ENCODE peak calls at places on chromosomes 13 and 19, in nine cellular contexts. O is activated B cell treated with CpG ODN at 0.5 μM for 24 hours; T is sigmoid colon; I is heart right ventricle; K is progenitor cell of endocrine pancreas; W is lower lobe of right lung; Y is activated CD8-positive, alpha-beta T cell treated with anti-CD3 and anti-CD28 coated beads for 36 hours; N is psoas muscle; R is AG10803. E is an unnamed sample.

GRCh38 chr13:44141725-44142539 is 231.7 kb upstream of the SERP2 start:
- DNase-seq in O (peak; percentile 100), T (peak; percentile 99), I (peak; percentile 99), K (peak; percentile 100), W (peak; percentile 99), Y (peak; percentile 93), N (peak; percentile 98), R (peak; percentile 96), E (peak; percentile 100)

GRCh38 chr19:47778954-47779351 is 450 bp downstream of the SELENOW start:
- DNase-seq in O (no peak), T (peak; percentile 85), I (no peak), K (no peak), W (no peak), Y (peak; percentile 26), N (peak; percentile 60), R (peak; percentile 31), E (no peak)

GRCh38 chr13:61728468-61728867 is 312.8 kb upstream of the PCDH20 start:
- DNase-seq in O (no peak), T (no peak), I (no peak), K (no peak), W (no peak), Y (no peak), N (no peak), R (peak; percentile 42), E (no peak)

GRCh38 chr13:70339738-70340137 is 231.5 kb upstream of the KLHL1 start:
- DNase-seq in O (no peak), T (no peak), I (no peak), K (no peak), W (no peak), Y (no peak), N (no peak), R (no peak), E (peak; percentile 32)

GRCh38 chr19:4866595-4867424 is 657 bp downstream of the PLIN3 start:
- DNase-seq in O (peak; percentile 47), T (peak; percentile 81), I (peak; percentile 63), K (no peak), W (peak; percentile 84), Y (peak; percentile 75), N (peak; percentile 64), R (peak; percentile 48), E (peak; percentile 52)

GRCh38 chr13:31869582-31869981 is 130.3 kb downstream of the RXFP2 start:
- DNase-seq in O (no peak), T (no peak), I (no peak), K (no peak), W (no peak), Y (no peak), N (no peak), R (no peak), E (no peak)

GRCh38 chr13:108408670-108409069 is 139.2 kb downstream of the TNFSF13B start:
- DNase-seq in O (no peak), T (no peak), I (no peak), K (no peak), W (no peak), Y (peak; percentile 5), N (no peak), R (no peak), E (no peak)

GRCh38 chr13:114035186-114035582 is 61.3 kb upstream of the C13orf46 start:
- DNase-seq in O (no peak), T (no peak), I (no peak), K (no peak), W (no peak), Y (no peak), N (no peak), R (no peak), E (no peak)

GRCh38 chr19:860481-861098 is 1.1 kb downstream of the CFD start:
- DNase-seq in O (peak; percentile 63), T (peak; percentile 89), I (peak; percentile 75), K (peak; percentile 52), W (peak; percentile 85), Y (peak; percentile 62), N (peak; percentile 82), R (peak; percentile 74), E (peak; percentile 73)

GRCh38 chr19:45976180-45976579 is 2.5 kb upstream of the NOVA2 start:
- DNase-seq in O (no peak), T (no peak), I (no peak), K (no peak), W (no peak), Y (no peak), N (no peak), R (no peak), E (no peak)

GRCh38 chr19:19515764-19516519 is at the start of gene NDUFA13:
- DNase-seq in O (peak; percentile 97), T (peak; percentile 96), I (peak; percentile 93), K (peak; percentile 87), W (peak; percentile 92), Y (peak; percentile 96), N (peak; percentile 93), R (peak; percentile 90), E (peak; percentile 96)

GRCh38 chr19:1408300-1409203 is 1.2 kb downstream of the DAZAP1 start:
- DNase-seq in O (peak; percentile 54), T (peak; percentile 77), I (peak; percentile 60), K (peak; percentile 37), W (peak; percentile 79), Y (peak; percentile 72), N (peak; percentile 63), R (peak; percentile 64), E (peak; percentile 65)

GRCh38 chr13:47798906-47799305 is 202.2 kb downstream of the SUCLA2 start:
- DNase-seq in O (no peak), T (no peak), I (no peak), K (no peak), W (no peak), Y (no peak), N (no peak), R (peak; percentile 27), E (no peak)

GRCh38 chr19:38691938-38692457 is 44.5 kb downstream of the ACTN4 start:
- DNase-seq in O (no peak), T (peak; percentile 94), I (no peak), K (no peak), W (peak; percentile 71), Y (no peak), N (peak; percentile 67), R (peak; percentile 98), E (no peak)

GRCh38 chr19:14503285-14503684 is 7.4 kb upstream of the GIPC1 start:
- DNase-seq in O (no peak), T (no peak), I (no peak), K (no peak), W (no peak), Y (no peak), N (no peak), R (no peak), E (no peak)

GRCh38 chr13:31045621-31046081 is 113.2 kb downstream of the TEX26 start:
- DNase-seq in O (no peak), T (peak; percentile 70), I (no peak), K (no peak), W (peak; percentile 88), Y (peak; percentile 86), N (peak; percentile 54), R (peak; percentile 89), E (no peak)

GRCh38 chr19:35211545-35212230 is 16.9 kb downstream of the FAM187B start:
- DNase-seq in O (no peak), T (peak; percentile 72), I (peak; percentile 52), K (no peak), W (peak; percentile 70), Y (peak; percentile 77), N (peak; percentile 37), R (no peak), E (no peak)

GRCh38 chr19:33309826-33310225 is 7.5 kb upstream of the CEBPA start:
- DNase-seq in O (no peak), T (no peak), I (no peak), K (no peak), W (no peak), Y (no peak), N (no peak), R (no peak), E (no peak)

GRCh38 chr13:102798653-102799543 is at the start of the genes BIVM and POGLUT2:
- DNase-seq in O (peak; percentile 27), T (peak; percentile 96), I (peak; percentile 88), K (peak; percentile 66), W (peak; percentile 92), Y (peak; percentile 94), N (peak; percentile 91), R (peak; percentile 90), E (peak; percentile 86)

GRCh38 chr13:24709186-24709913 is 29.1 kb downstream of the ATP12A start:
- DNase-seq in O (no peak), T (no peak), I (no peak), K (no peak), W (no peak), Y (peak; percentile 86), N (no peak), R (no peak), E (no peak)

GRCh38 chr13:113046883-113047244 is 58.7 kb upstream of the F7 start:
- DNase-seq in O (no peak), T (no peak), I (peak; percentile 3), K (no peak), W (no peak), Y (no peak), N (no peak), R (no peak), E (no peak)

GRCh38 chr13:26557393-26558073 is at the start of gene WASF3:
- DNase-seq in O (peak; percentile 37), T (peak; percentile 97), I (peak; percentile 95), K (peak; percentile 95), W (peak; percentile 93), Y (peak; percentile 49), N (peak; percentile 95), R (peak; percentile 93), E (peak; percentile 98)

GRCh38 chr13:29713841-29714240 is 118.4 kb upstream of the SLC7A1 start:
- DNase-seq in O (no peak), T (no peak), I (no peak), K (no peak), W (no peak), Y (peak; percentile 7), N (no peak), R (no peak), E (no peak)
- TF ChIP-seq CTCF in O (no peak), T (no peak), I (no peak), K (peak; percentile 64), W (peak; percentile 40), Y (peak; percentile 88), N (peak; percentile 22), R (peak; percentile 64), E (peak; percentile 56)

GRCh38 chr13:27712421-27712820 is 79.9 kb upstream of the GSX1 start:
- DNase-seq in O (no peak), T (no peak), I (peak; percentile 17), K (no peak), W (no peak), Y (peak; percentile 21), N (no peak), R (peak; percentile 31), E (no peak)
- TF ChIP-seq CTCF in O (no peak), T (peak; percentile 12), I (peak; percentile 52), K (peak; percentile 24), W (peak; percentile 44), Y (no peak), N (peak; percentile 34), R (peak; percentile 50), E (no peak)

GRCh38 chr19:28710278-28710677 is 502.7 kb downstream of the UQCRFS1 start:
- DNase-seq in O (no peak), T (no peak), I (no peak), K (no peak), W (no peak), Y (no peak), N (no peak), R (peak; percentile 74), E (peak; percentile 21)
- TF ChIP-seq CTCF in O (no peak), T (peak; percentile 36), I (peak; percentile 78), K (peak; percentile 87), W (peak; percentile 69), Y (peak; percentile 70), N (peak; percentile 74), R (peak; percentile 78), E (peak; percentile 77)

DNA sequence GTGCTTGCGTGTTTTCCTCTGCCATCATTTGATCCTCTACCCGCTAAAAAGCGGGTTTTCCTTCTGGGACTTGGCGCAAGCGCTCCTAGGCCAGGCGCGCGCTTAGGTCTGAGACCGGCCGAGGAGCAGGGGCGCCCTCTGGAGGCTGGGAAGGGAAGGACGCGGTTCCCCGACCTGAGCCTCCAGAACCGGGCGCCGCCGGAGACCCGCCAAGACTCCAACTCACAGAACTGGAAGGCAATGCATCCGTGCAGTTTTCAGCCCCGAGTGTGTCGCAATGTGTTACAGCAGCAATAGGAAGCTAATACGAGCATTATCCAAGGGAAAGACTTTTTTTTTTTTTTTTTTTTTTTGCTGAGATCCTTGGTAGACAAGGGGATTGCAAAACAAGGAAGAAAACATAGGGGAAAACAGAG is 190.9 kb downstream of the COL4A1 start:
- DNase-seq in O (peak; percentile 29), T (peak; percentile 79), I (peak; percentile 67), K (peak; percentile 65), W (peak; percentile 79), Y (peak; percentile 60), N (peak; percentile 70), R (peak; percentile 89), E (peak; percentile 87)
- TF ChIP-seq CTCF in O (no peak), T (peak; percentile 67), I (peak; percentile 70), K (peak; percentile 86), W (peak; percentile 73), Y (peak; percentile 88), N (peak; percentile 78), R (peak; percentile 71), E (peak; percentile 92)